ENCODE peak calls at places on chromosomes 6 and 20, in six cellular contexts. N is IMR-90, C is mesenchymal stem cell, M is H9, O is H1, X is trophoblast cell. D is an unnamed sample.

GRCh38 chr6:2464641-2465040 is 219.2 kb upstream of the GMDS start:
- DNase-seq in N (no peak), C (no peak), M (no peak), O (no peak), X (no peak), D (no peak)

GRCh38 chr6:108616544-108616943 is 55.8 kb downstream of the FOXO3 start:
- DNase-seq in N (peak), C (peak), M (no peak), O (no peak), X (peak), D (no peak)

GRCh38 chr6:152948150-152948768 is 34.6 kb downstream of the FBXO5 start:
- DNase-seq in N (peak), C (peak), M (no peak), O (no peak), X (peak), D (peak)

GRCh38 chr20:661474-662288 is 8.7 kb upstream of the SRXN1 start:
- DNase-seq in N (no peak), C (no peak), M (peak), O (no peak), X (no peak), D (no peak)

GRCh38 chr20:18831830-18832229 is 18.2 kb downstream of the SCP2D1 start:
- DNase-seq in N (peak), C (peak), M (no peak), O (no peak), X (peak), D (no peak)

GRCh38 chr6:1105833-1106400 is 206.0 kb upstream of the FOXQ1 start:
- DNase-seq in N (peak), C (no peak), M (no peak), O (no peak), X (no peak), D (no peak)

GRCh38 chr6:156914171-156914570 is 137.0 kb downstream of the ARID1B start:
- DNase-seq in N (no peak), C (no peak), M (no peak), O (no peak), X (peak), D (no peak)

GRCh38 chr20:17756529-17756928 is 56.8 kb downstream of the BANF2 start:
- DNase-seq in N (no peak), C (no peak), M (no peak), O (no peak), X (no peak), D (no peak)

GRCh38 chr6:62982951-62983350 is 228.3 kb upstream of the FKBP1C start:
- DNase-seq in N (no peak), C (no peak), M (no peak), O (no peak), X (no peak), D (no peak)

GRCh38 chr6:49321673-49322072 is 141.4 kb downstream of the MMUT start:
- DNase-seq in N (no peak), C (no peak), M (no peak), O (no peak), X (no peak), D (no peak)

GRCh38 chr6:57267586-57268293 is 45.6 kb upstream of the RAB23 start:
- DNase-seq in N (peak), C (peak), M (no peak), O (no peak), X (peak), D (peak)

GRCh38 chr6:81894788-81895221 is 142.3 kb upstream of the TENT5A start:
- DNase-seq in N (peak), C (peak), M (no peak), O (no peak), X (peak), D (no peak)

GRCh38 chr20:51636123-51636522 is 93.6 kb upstream of the NFATC2 start:
- DNase-seq in N (no peak), C (no peak), M (no peak), O (no peak), X (no peak), D (no peak)

GRCh38 chr6:137820952-137821351 is 46.1 kb upstream of the TNFAIP3 start:
- DNase-seq in N (peak), C (no peak), M (no peak), O (no peak), X (peak), D (no peak)

GRCh38 chr20:3316131-3316530 is 77.1 kb upstream of the SLC4A11 start:
- DNase-seq in N (no peak), C (no peak), M (no peak), O (no peak), X (peak), D (peak)

GRCh38 chr6:117947234-117947633 is 40.2 kb downstream of the SLC35F1 start:
- DNase-seq in N (no peak), C (no peak), M (no peak), O (no peak), X (no peak), D (no peak)

GRCh38 chr6:33008944-33009861 is at the start of gene HLA-DOA:
- DNase-seq in N (peak), C (peak), M (peak), O (peak), X (peak), D (peak)

GRCh38 chr20:34458631-34459030 is 57.6 kb upstream of the DYNLRB1 start:
- DNase-seq in N (peak), C (peak), M (no peak), O (no peak), X (no peak), D (no peak)

GRCh38 chr20:8020314-8021079 is 936 bp upstream of the TMX4 start:
- DNase-seq in N (no peak), C (peak), M (no peak), O (no peak), X (peak), D (no peak)

GRCh38 chr6:95203153-95203754 is 374.1 kb upstream of the MANEA start:
- DNase-seq in N (peak), C (peak), M (no peak), O (peak), X (peak), D (peak)

GRCh38 chr6:158060447-158061360 is 79.0 kb downstream of the SYNJ2 start:
- DNase-seq in N (peak), C (peak), M (no peak), O (no peak), X (peak), D (peak)

GRCh38 chr6:53313784-53314382 is 34.9 kb downstream of the ELOVL5 start:
- DNase-seq in N (peak), C (peak), M (no peak), O (no peak), X (no peak), D (no peak)

GRCh38 chr6:26660096-26660425 is 515 bp upstream of the ZNF322 start:
- DNase-seq in N (peak), C (no peak), M (no peak), O (no peak), X (peak), D (no peak)

DNA sequence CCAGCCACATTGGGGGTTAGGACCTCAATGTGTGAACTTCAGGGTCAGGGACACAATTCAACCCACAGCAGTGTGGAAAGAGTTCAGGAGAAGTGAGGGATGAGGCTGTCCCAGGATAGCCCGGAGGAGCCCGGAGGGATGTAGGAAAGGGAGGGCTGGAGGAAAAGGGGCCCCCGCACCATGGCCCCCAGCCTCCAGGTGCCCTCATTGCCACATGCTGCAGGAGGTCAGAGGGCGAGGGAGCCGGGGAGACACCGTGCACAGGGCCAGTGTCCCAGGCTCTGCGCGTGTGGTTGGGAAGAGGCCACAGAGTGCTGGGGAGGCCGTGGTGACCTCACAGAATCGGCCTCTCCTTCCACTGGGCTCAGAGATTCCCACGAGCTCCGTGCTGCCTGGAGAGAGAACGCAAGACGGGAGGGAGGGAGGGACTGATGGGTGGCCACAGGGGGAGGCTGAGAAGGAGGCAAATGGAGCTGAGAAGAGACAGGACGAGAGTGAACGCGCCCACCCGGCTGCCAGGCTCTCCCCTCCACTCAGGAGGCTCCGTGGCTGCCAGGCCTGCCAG is 215.1 kb downstream of the DLL1 start:
- DNase-seq in N (no peak), C (no peak), M (peak), O (no peak), X (no peak), D (no peak)
- H2BK120ac ChIP-seq in N (no peak), C (no peak), M (no peak), O (no peak), X (no peak), D (no peak)

DNA sequence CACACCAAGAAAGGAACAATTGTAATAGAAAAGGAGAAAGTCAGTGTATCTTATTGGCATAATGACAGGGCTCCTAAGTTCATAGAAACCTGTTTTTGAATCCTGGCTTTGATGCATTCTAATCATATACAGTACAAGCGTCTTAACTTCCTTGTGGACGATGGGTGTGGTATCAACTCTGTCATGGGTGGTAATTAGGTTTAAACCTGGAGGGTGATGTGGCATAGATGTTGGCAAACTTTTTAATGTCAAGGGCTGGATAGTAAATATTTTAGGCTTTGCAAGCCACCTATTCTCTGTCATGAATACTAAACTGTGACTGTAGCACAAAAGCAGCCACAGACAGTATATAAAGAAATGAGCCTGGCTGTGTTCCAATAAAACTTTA is 138.7 kb upstream of the EDN1 start:
- DNase-seq in N (no peak), C (no peak), M (no peak), O (no peak), X (no peak), D (no peak)
- H2BK5ac ChIP-seq in N (no peak), C (no peak), M (no peak), O (no peak), X (no peak), D (no peak)

GRCh38 chr6:168189679-168190405 is 110.8 kb upstream of the FRMD1 start:
- DNase-seq in N (no peak), C (no peak), M (peak), O (no peak), X (no peak), D (no peak)
- H2BK120ac ChIP-seq in N (no peak), C (no peak), M (no peak), O (no peak), X (no peak), D (no peak)

GRCh38 chr6:43248107-43248506 is 4.8 kb downstream of the TTBK1 start:
- DNase-seq in N (no peak), C (no peak), M (no peak), O (no peak), X (no peak), D (no peak)

GRCh38 chr6:43246301-43247114 is 3.2 kb downstream of the TTBK1 start:
- DNase-seq in N (no peak), C (no peak), M (peak), O (peak), X (no peak), D (peak)

GRCh38 chr6:43243649-43244321 is 504 bp downstream of the TTBK1 start:
- DNase-seq in N (no peak), C (no peak), M (peak), O (no peak), X (no peak), D (no peak)

GRCh38 chr6:43248791-43249190 is 5.5 kb downstream of the TTBK1 start:
- DNase-seq in N (no peak), C (no peak), M (no peak), O (no peak), X (no peak), D (no peak)

GRCh38 chr6:43247115-43247999 is 4.1 kb downstream of the TTBK1 start:
- DNase-seq in N (peak), C (peak), M (peak), O (peak), X (peak), D (peak)
- H2BK5ac ChIP-seq in N (no peak), C (no peak), M (no peak), O (peak), X (no peak), D (no peak)

GRCh38 chr20:63978319-63979220 is 872 bp downstream of the SAMD10 start:
- DNase-seq in N (peak), C (peak), M (peak), O (no peak), X (peak), D (peak)
- H2BK120ac ChIP-seq in N (peak), C (peak), M (no peak), O (peak), X (peak), D (no peak)

DNA sequence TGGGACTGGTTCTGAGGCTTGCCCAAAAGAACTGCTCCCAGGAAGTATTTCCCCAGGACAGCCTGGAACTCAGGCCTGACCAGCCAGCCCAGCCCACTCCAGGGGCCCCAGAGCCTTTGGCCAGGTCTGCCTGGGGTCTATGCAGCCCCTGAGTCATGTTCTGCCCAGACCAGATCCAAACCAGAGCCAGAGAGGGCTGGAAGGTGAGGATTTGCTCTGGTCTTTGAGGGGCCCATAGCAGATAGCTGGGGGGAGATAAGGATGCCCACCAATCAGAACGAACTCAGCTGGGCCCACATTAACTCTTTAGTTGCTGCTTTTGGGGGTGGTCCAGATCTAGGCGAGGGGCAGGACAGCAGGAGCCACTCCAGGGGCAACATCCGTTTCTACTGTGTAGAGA is 16.8 kb downstream of the C6orf132 start:
- DNase-seq in N (no peak), C (no peak), M (no peak), O (no peak), X (no peak), D (peak)
- H2BK5ac ChIP-seq in N (no peak), C (no peak), M (no peak), O (no peak), X (no peak), D (no peak)

DNA sequence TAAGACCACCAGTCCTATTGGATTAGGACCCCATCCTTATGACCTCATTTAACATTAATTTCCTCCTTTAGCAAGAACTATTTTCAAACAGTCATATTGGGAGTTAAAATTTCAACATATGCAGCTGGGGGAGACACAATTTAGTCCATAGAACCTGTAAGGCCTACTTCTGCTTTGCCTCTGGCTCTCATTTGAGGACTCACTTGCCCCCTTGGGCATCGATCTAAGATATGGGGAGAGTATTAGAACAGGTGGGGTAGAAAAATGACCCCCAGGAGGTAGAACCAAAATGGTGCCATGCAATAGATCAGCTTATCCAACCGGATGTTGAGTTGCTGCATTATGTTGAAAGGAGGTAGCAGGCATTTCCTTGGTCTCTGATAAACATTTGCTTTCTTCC is 78.5 kb upstream of the ATXN1 start:
- DNase-seq in N (no peak), C (no peak), M (no peak), O (no peak), X (no peak), D (no peak)
- H2BK120ac ChIP-seq in N (no peak), C (no peak), M (no peak), O (no peak), X (no peak), D (no peak)

D was measured in mesendoderm.